ENCODE peak calls at places on chromosomes 2 and 18, in six cellular contexts. O is MG63, I is tibial artery, Z is esophagus muscularis mucosa, F is pancreas, G is mucosa of descending colon. M is an unnamed sample.
A peak's percentile ranks its signal among the peaks of the same experiment; 100 is the strongest.

GRCh38 chr2:25558262-25558661 is 115.1 kb downstream of the DTNB start:
- DNase-seq in O (no peak), I (no peak), Z (no peak), F (no peak), G (no peak), M (peak; percentile 17)

GRCh38 chr2:166972418-166972817 is 84.1 kb downstream of the XIRP2 start:
- DNase-seq in O (no peak), I (no peak), Z (no peak), F (no peak), G (no peak), M (no peak)

GRCh38 chr2:214103199-214104001 is 307.5 kb upstream of the VWC2L start:
- DNase-seq in O (no peak), I (no peak), Z (no peak), F (peak; percentile 23), G (peak; percentile 56), M (peak; percentile 69)

GRCh38 chr18:22309191-22309590 is 108.5 kb downstream of the CTAGE1 start:
- DNase-seq in O (peak; percentile 73), I (no peak), Z (no peak), F (no peak), G (no peak), M (no peak)

GRCh38 chr2:23700627-23701026 is 226.3 kb downstream of the ATAD2B start:
- DNase-seq in O (no peak), I (no peak), Z (no peak), F (no peak), G (no peak), M (no peak)

GRCh38 chr2:52934354-52934898 is 833.2 kb upstream of the CHAC2 start:
- DNase-seq in O (peak; percentile 58), I (no peak), Z (no peak), F (no peak), G (no peak), M (no peak)

GRCh38 chr2:18362696-18363095 is 197.8 kb downstream of the RDH14 start:
- DNase-seq in O (peak; percentile 51), I (no peak), Z (no peak), F (no peak), G (no peak), M (no peak)

GRCh38 chr2:112642961-112643360 is 2.8 kb upstream of the SLC20A1 start:
- DNase-seq in O (no peak), I (no peak), Z (no peak), F (no peak), G (no peak), M (no peak)

GRCh38 chr2:20487030-20487391 is 40.1 kb downstream of the RHOB start:
- DNase-seq in O (no peak), I (peak; percentile 18), Z (no peak), F (no peak), G (no peak), M (no peak)

GRCh38 chr2:136008205-136008865 is 22.9 kb upstream of the DARS1 start:
- DNase-seq in O (no peak), I (peak; percentile 42), Z (peak; percentile 93), F (no peak), G (peak; percentile 16), M (no peak)

GRCh38 chr2:1024981-1025380 is 74.3 kb downstream of the SNTG2 start:
- DNase-seq in O (peak; percentile 20), I (no peak), Z (no peak), F (no peak), G (no peak), M (no peak)

GRCh38 chr2:152134488-152135280 is 35.8 kb upstream of the CACNB4 start:
- DNase-seq in O (no peak), I (no peak), Z (no peak), F (no peak), G (no peak), M (peak; percentile 74)

GRCh38 chr2:23602113-23602512 is 217.1 kb downstream of the KLHL29 start:
- DNase-seq in O (peak; percentile 93), I (peak; percentile 75), Z (no peak), F (no peak), G (no peak), M (no peak)

GRCh38 chr2:54763636-54764291 is 40.3 kb downstream of the EML6 start:
- DNase-seq in O (no peak), I (no peak), Z (no peak), F (no peak), G (peak; percentile 25), M (peak; percentile 25)

GRCh38 chr18:22525313-22525712 is 107.6 kb upstream of the CTAGE1 start:
- DNase-seq in O (no peak), I (no peak), Z (no peak), F (no peak), G (no peak), M (no peak)

GRCh38 chr18:23943104-23943503 is 71.5 kb upstream of the TTC39C start:
- DNase-seq in O (no peak), I (no peak), Z (no peak), F (no peak), G (no peak), M (no peak)

GRCh38 chr2:98555681-98556080 is 52.6 kb downstream of the COA5 start:
- DNase-seq in O (no peak), I (peak; percentile 12), Z (no peak), F (no peak), G (no peak), M (no peak)

GRCh38 chr2:107361951-107362350 is 464.7 kb upstream of the RGPD4 start:
- DNase-seq in O (no peak), I (no peak), Z (peak; percentile 80), F (no peak), G (no peak), M (no peak)

GRCh38 chr2:98205901-98206300 is 118.9 kb downstream of the VWA3B start:
- DNase-seq in O (no peak), I (no peak), Z (no peak), F (no peak), G (no peak), M (no peak)

GRCh38 chr2:180562378-180562777 is 418.0 kb upstream of the UBE2E3 start:
- DNase-seq in O (no peak), I (no peak), Z (no peak), F (no peak), G (peak; percentile 12), M (no peak)

GRCh38 chr18:33051397-33051796 is 278.6 kb upstream of the KLHL14 start:
- DNase-seq in O (no peak), I (no peak), Z (no peak), F (no peak), G (no peak), M (no peak)

GRCh38 chr18:48270929-48271328 is 138.3 kb downstream of the ZBTB7C start:
- DNase-seq in O (no peak), I (no peak), Z (no peak), F (no peak), G (peak; percentile 36), M (peak; percentile 2)

GRCh38 chr2:161123531-161124030 is 36.6 kb upstream of the TANK start:
- DNase-seq in O (no peak), I (no peak), Z (no peak), F (no peak), G (peak; percentile 47), M (no peak)

GRCh38 chr2:128644156-128644555 is 325.5 kb upstream of the HS6ST1 start:
- DNase-seq in O (no peak), I (no peak), Z (peak; percentile 39), F (no peak), G (no peak), M (no peak)

DNA sequence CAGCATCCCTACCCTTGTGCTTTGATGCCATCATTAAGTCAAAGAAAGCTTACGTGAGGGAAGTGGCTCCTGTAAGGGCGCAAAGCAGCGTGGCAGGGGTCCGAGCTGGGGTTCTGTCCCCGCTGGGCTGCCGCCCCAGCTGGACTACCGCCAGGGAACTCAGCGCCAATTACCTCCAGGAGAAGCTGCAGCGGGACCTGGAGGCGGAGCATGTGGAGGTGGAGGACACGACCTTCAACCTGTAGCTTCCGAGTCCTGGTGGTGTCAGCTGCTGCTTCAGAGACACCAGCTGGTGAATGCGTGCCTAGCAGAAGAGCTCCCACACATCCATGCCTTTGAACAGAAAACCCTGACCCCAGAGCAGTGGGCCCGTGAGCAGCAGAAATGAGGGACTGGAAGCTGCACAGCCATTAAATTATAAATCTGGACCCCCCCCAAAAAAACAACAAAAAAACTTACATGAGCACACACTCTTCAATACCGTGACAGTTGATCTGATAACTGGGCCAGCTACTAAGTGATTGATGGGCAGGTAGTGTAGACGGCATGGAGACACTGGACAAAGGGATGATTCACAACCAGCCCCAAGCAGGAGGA is 20.1 kb upstream of the YES1 start:
- DNase-seq in O (no peak), I (no peak), Z (no peak), F (peak; percentile 23), G (peak; percentile 67), M (peak; percentile 88)
- H3K4me3 ChIP-seq in O (no peak overlapping the region), I (no peak overlapping the region), Z (no peak overlapping the region), F (no peak overlapping the region), G (no peak overlapping the region), M (no peak overlapping the region)

DNA sequence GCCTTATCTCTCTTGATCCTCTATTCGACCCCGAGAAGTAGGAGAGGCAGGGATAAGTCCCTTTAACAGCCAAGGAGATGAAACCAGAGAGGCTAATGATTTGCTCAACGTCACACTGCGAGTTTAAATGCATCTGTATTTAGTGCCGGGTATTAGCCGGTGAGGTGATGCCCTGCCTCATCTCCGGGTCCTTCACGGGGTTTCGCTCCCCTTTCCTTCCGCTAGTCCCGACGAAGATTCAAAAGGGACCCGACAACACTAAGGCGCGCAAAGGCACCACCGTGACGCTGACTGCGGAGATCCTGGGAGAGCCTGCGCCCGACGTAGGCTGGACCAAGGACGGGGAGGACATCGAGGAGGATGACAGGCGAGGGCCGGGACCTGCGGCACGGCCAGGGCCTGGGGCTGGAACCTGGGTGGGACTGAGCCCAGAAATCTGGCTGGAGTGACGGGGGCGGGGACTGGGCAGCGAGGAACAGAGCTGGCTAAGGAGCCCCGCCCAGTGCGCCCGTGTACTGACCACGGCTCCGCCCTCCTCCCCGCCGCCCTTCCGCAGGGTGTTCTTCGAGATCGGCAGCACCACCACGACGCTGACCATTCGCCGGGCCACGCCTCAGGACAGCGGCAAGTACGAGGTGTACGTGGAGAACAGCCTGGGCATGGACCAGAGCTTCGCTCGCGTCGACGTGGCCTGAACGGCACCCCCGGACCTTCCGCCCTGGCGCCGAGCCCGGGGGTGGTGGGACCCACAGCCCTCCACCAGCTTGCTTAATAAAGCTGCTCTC is 1.0 kb upstream of the GMPPA start:
- DNase-seq in O (peak; percentile 73), I (peak; percentile 95), Z (peak; percentile 96), F (peak; percentile 91), G (peak; percentile 96), M (peak; percentile 81)
- H3K4me3 ChIP-seq in O (peak overlapping the region; percentile 73), I (peak overlapping the region; percentile 69), Z (peak overlapping the region; percentile 71), F (peak overlapping the region; percentile 67), G (peak overlapping the region; percentile 37), M (peak overlapping the region; percentile 44)

GRCh38 chr2:219247678-219248642 is 2.7 kb downstream of the STK16 start:
- DNase-seq in O (no peak), I (no peak), Z (no peak), F (no peak), G (no peak), M (peak; percentile 71)
- H3K4me3 ChIP-seq in O (no peak overlapping the region), I (no peak overlapping the region), Z (no peak overlapping the region), F (no peak overlapping the region), G (no peak overlapping the region), M (no peak overlapping the region)

GRCh38 chr2:96250188-96250587 is 15.6 kb downstream of the TMEM127 start:
- DNase-seq in O (no peak), I (no peak), Z (no peak), F (no peak), G (no peak), M (no peak)

GRCh38 chr2:96252526-96252925 is 13.3 kb downstream of the TMEM127 start:
- DNase-seq in O (no peak), I (no peak), Z (no peak), F (no peak), G (no peak), M (no peak)

GRCh38 chr2:96253006-96253405 is 12.8 kb downstream of the TMEM127 start:
- DNase-seq in O (no peak), I (no peak), Z (no peak), F (no peak), G (no peak), M (peak; percentile 80)

GRCh38 chr2:96249654-96250053 is 16.1 kb downstream of the TMEM127 start:
- DNase-seq in O (no peak), I (no peak), Z (no peak), F (no peak), G (no peak), M (no peak)

GRCh38 chr2:96251721-96252292 is 14.0 kb downstream of the TMEM127 start:
- DNase-seq in O (peak; percentile 89), I (peak; percentile 83), Z (no peak), F (no peak), G (no peak), M (no peak)
- H3K4me3 ChIP-seq in O (no peak overlapping the region), I (peak overlapping the region; percentile 10), Z (no peak overlapping the region), F (no peak overlapping the region), G (no peak overlapping the region), M (no peak overlapping the region)

M was measured in small intestine.